ENCODE peak calls at places on chromosomes 12 and 14, in five cellular contexts. C is transverse colon, D is GM04504, L is left ventricle myocardium inferior, J is T-helper 2 cell. Z is an unnamed sample.

GRCh38 chr12:42570076-42570475 is 19.5 kb downstream of the PRICKLE1 start:
- DNase-seq in C (no peak), D (no peak), L (no peak), J (no peak), Z (no peak)

GRCh38 chr14:64828096-64828495 is 51.6 kb downstream of the SPTB start:
- DNase-seq in C (no peak), D (no peak), L (no peak), J (no peak), Z (no peak)

GRCh38 chr14:70782361-70782760 is 27.0 kb downstream of the MAP3K9 start:
- DNase-seq in C (no peak), D (peak; percentile 6), L (no peak), J (no peak), Z (no peak)

GRCh38 chr14:75831971-75832370 is 149.8 kb downstream of the TGFB3 start:
- DNase-seq in C (no peak), D (no peak), L (no peak), J (no peak), Z (no peak)

GRCh38 chr12:52264435-52264825 is 10.0 kb upstream of the KRT86 start:
- DNase-seq in C (no peak), D (no peak), L (no peak), J (no peak), Z (no peak)

GRCh38 chr14:29629839-29630238 is 297.8 kb downstream of the PRKD1 start:
- DNase-seq in C (no peak), D (no peak), L (no peak), J (no peak), Z (no peak)

GRCh38 chr12:19129486-19130223 is at the start of gene PLEKHA5:
- DNase-seq in C (peak; percentile 75), D (no peak), L (peak; percentile 81), J (peak; percentile 18), Z (peak; percentile 24)

GRCh38 chr12:92183575-92183974 is 37.9 kb upstream of the BTG1 start:
- DNase-seq in C (no peak), D (no peak), L (no peak), J (no peak), Z (no peak)

GRCh38 chr12:3061129-3061857 is 15.9 kb upstream of the TSPAN9 start:
- DNase-seq in C (no peak), D (peak; percentile 51), L (no peak), J (no peak), Z (no peak)

GRCh38 chr14:32913725-32914124 is 25.0 kb upstream of the NPAS3 start:
- DNase-seq in C (no peak), D (no peak), L (no peak), J (no peak), Z (no peak)

GRCh38 chr12:48973084-48973483 is 1.5 kb upstream of the WNT10B start:
- DNase-seq in C (no peak), D (no peak), L (no peak), J (no peak), Z (no peak)

GRCh38 chr14:69317392-69317755 is 57.4 kb downstream of the GALNT16 start:
- DNase-seq in C (no peak), D (no peak), L (no peak), J (no peak), Z (no peak)

GRCh38 chr14:89507521-89507920 is 90.5 kb upstream of the FOXN3 start:
- DNase-seq in C (no peak), D (peak; percentile 34), L (no peak), J (no peak), Z (no peak)

GRCh38 chr14:100534528-100535286 is 52.5 kb downstream of the BEGAIN start:
- DNase-seq in C (peak; percentile 6), D (no peak), L (peak; percentile 3), J (peak; percentile 6), Z (no peak)

GRCh38 chr12:53066594-53066978 is 12.6 kb downstream of the SPRYD3 start:
- DNase-seq in C (no peak), D (no peak), L (no peak), J (no peak), Z (no peak)

GRCh38 chr12:4307593-4308333 is 13.2 kb upstream of the TIGAR start:
- DNase-seq in C (peak; percentile 80), D (peak; percentile 40), L (peak; percentile 61), J (no peak), Z (no peak)

GRCh38 chr12:14167005-14167628 is 185.7 kb upstream of the GRIN2B start:
- DNase-seq in C (peak; percentile 46), D (peak; percentile 21), L (no peak), J (no peak), Z (no peak)

GRCh38 chr14:58574623-58575022 is 63.1 kb upstream of the DACT1 start:
- DNase-seq in C (no peak), D (no peak), L (no peak), J (no peak), Z (no peak)

GRCh38 chr14:54025661-54026060 is 69.0 kb upstream of the BMP4 start:
- DNase-seq in C (no peak), D (no peak), L (no peak), J (no peak), Z (no peak)

GRCh38 chr14:73136085-73136386 is 271 bp upstream of the PSEN1 start:
- DNase-seq in C (no peak), D (no peak), L (no peak), J (no peak), Z (no peak)

Z was measured in T-cell.